ENCODE peak calls at places on chromosomes 16 and 17, in six cellular contexts. P is effector memory CD4-positive, alpha-beta T cell; L is cardiac muscle cell; J is left ventricle myocardium inferior; V is tibial artery; Y is tibial nerve. U is an unnamed sample.

GRCh38 chr17:34254651-34255380 is at the start of gene CCL2:
- DNase-seq in P (no peak), L (peak; percentile 52), J (peak; percentile 75), V (peak; percentile 85), Y (peak; percentile 65), U (peak; percentile 83)

GRCh38 chr16:52435573-52435972 is 111.4 kb downstream of the TOX3 start:
- DNase-seq in P (no peak), L (no peak), J (no peak), V (no peak), Y (no peak), U (no peak)

GRCh38 chr17:76351526-76352071 is 2.1 kb downstream of the PRPSAP1 start:
- DNase-seq in P (no peak), L (no peak), J (no peak), V (no peak), Y (no peak), U (no peak)

GRCh38 chr17:67995568-67996191 is 589 bp downstream of the C17orf58 start:
- DNase-seq in P (no peak), L (peak; percentile 52), J (peak; percentile 38), V (peak; percentile 43), Y (no peak), U (peak; percentile 78)

GRCh38 chr16:27748868-27749546 is 199.1 kb downstream of the KATNIP start:
- DNase-seq in P (no peak), L (peak; percentile 71), J (peak; percentile 21), V (peak; percentile 33), Y (no peak), U (peak; percentile 81)

GRCh38 chr17:6660765-6661463 is 9.4 kb downstream of the C17orf100 start:
- DNase-seq in P (no peak), L (no peak), J (no peak), V (no peak), Y (no peak), U (no peak)

GRCh38 chr16:3652373-3653037 is 2.0 kb upstream of the DNASE1 start:
- DNase-seq in P (no peak), L (no peak), J (no peak), V (peak; percentile 13), Y (peak; percentile 9), U (peak; percentile 44)

GRCh38 chr16:82034981-82035612 is at the start of gene HSD17B2:
- DNase-seq in P (no peak), L (no peak), J (no peak), V (no peak), Y (no peak), U (no peak)

GRCh38 chr16:6068063-6068462 is 970.5 kb upstream of the EEF2KMT start:
- DNase-seq in P (no peak), L (no peak), J (no peak), V (no peak), Y (no peak), U (no peak)

GRCh38 chr16:57301126-57301817 is 16.8 kb upstream of the PLLP start:
- DNase-seq in P (no peak), L (no peak), J (no peak), V (peak; percentile 34), Y (no peak), U (peak; percentile 84)

GRCh38 chr16:29148867-29149272 is 164.0 kb downstream of the LAT start:
- DNase-seq in P (peak; percentile 77), L (no peak), J (peak; percentile 47), V (peak; percentile 45), Y (no peak), U (peak; percentile 83)

GRCh38 chr17:31155208-31155810 is 60.5 kb downstream of the NF1 start:
- DNase-seq in P (no peak), L (no peak), J (no peak), V (no peak), Y (no peak), U (no peak)

GRCh38 chr17:2982854-2983636 is 80.4 kb downstream of the OR1D5 start:
- DNase-seq in P (no peak), L (no peak), J (peak; percentile 79), V (peak; percentile 81), Y (peak; percentile 39), U (no peak)

GRCh38 chr16:1428511-1428910 is 2.4 kb upstream of the PERCC1 start:
- DNase-seq in P (no peak), L (no peak), J (no peak), V (no peak), Y (no peak), U (peak; percentile 77)

GRCh38 chr17:40956401-40957254 is 10.1 kb downstream of the KRT39 start:
- DNase-seq in P (no peak), L (no peak), J (no peak), V (no peak), Y (no peak), U (no peak)

GRCh38 chr16:25950586-25951201 is 258.9 kb downstream of the HS3ST4 start:
- DNase-seq in P (no peak), L (no peak), J (no peak), V (no peak), Y (no peak), U (no peak)

GRCh38 chr16:8109510-8110369 is 480.6 kb downstream of the TMEM114 start:
- DNase-seq in P (no peak), L (no peak), J (no peak), V (no peak), Y (no peak), U (no peak)

GRCh38 chr17:31510273-31511175 is 119.0 kb downstream of the RAB11FIP4 start:
- DNase-seq in P (no peak), L (no peak), J (peak; percentile 73), V (no peak), Y (no peak), U (no peak)

GRCh38 chr17:41919165-41919817 is 540 bp upstream of the ACLY start:
- DNase-seq in P (no peak), L (no peak), J (no peak), V (peak; percentile 78), Y (peak; percentile 41), U (no peak)

GRCh38 chr17:77494664-77495435 is 354.1 kb downstream of the SEC14L1 start:
- DNase-seq in P (peak; percentile 58), L (peak; percentile 88), J (peak; percentile 77), V (peak; percentile 87), Y (peak; percentile 80), U (peak; percentile 89)

GRCh38 chr17:44979426-44980273 is 11.5 kb upstream of the C1QL1 start:
- DNase-seq in P (no peak), L (peak; percentile 61), J (peak; percentile 32), V (no peak), Y (no peak), U (no peak)

GRCh38 chr16:70688266-70688742 is 2.5 kb upstream of the MTSS2 start:
- DNase-seq in P (no peak), L (peak; percentile 68), J (peak; percentile 70), V (peak; percentile 68), Y (peak; percentile 43), U (peak; percentile 86)

GRCh38 chr16:2835638-2836493 is 5.8 kb downstream of the ZG16B start:
- DNase-seq in P (no peak), L (peak; percentile 15), J (no peak), V (no peak), Y (no peak), U (peak; percentile 88)

GRCh38 chr16:24075929-24076716 is 180.0 kb upstream of the CACNG3 start:
- DNase-seq in P (no peak), L (peak; percentile 20), J (no peak), V (no peak), Y (no peak), U (no peak)

GRCh38 chr17:45320349-45320930 is 3.6 kb upstream of the MAP3K14 start:
- DNase-seq in P (no peak), L (no peak), J (no peak), V (no peak), Y (no peak), U (peak; percentile 23)

GRCh38 chr16:81526199-81526598 is 81.6 kb downstream of the CMIP start:
- DNase-seq in P (no peak), L (no peak), J (no peak), V (no peak), Y (no peak), U (no peak)

GRCh38 chr16:26672206-26672605 is 394.5 kb upstream of the C16orf82 start:
- DNase-seq in P (no peak), L (no peak), J (no peak), V (no peak), Y (no peak), U (no peak)

GRCh38 chr16:17467923-17468540 is 2.7 kb downstream of the XYLT1 start:
- DNase-seq in P (no peak), L (peak; percentile 82), J (peak; percentile 54), V (peak; percentile 79), Y (peak; percentile 47), U (peak; percentile 73)

GRCh38 chr17:34670618-34671017 is 91.2 kb downstream of the TMEM132E start:
- DNase-seq in P (no peak), L (no peak), J (no peak), V (no peak), Y (no peak), U (no peak)

GRCh38 chr16:76748698-76749097 is 442.3 kb upstream of the MON1B start:
- DNase-seq in P (no peak), L (no peak), J (no peak), V (no peak), Y (no peak), U (no peak)

GRCh38 chr16:87845213-87845612 is 24.1 kb downstream of the SLC7A5 start:
- DNase-seq in P (no peak), L (no peak), J (no peak), V (no peak), Y (no peak), U (no peak)

GRCh38 chr16:48366165-48367093 is 18.8 kb downstream of the SIAH1 start:
- DNase-seq in P (peak; percentile 17), L (peak; percentile 39), J (no peak), V (peak; percentile 41), Y (no peak), U (no peak)
- H3K4me1 ChIP-seq in P (peaks cover 12% of the 10 kb centered on the region), L (peaks cover 12% of the 10 kb centered on the region), J (peaks cover 91% of the 10 kb centered on the region), V (peaks cover 32% of the 10 kb centered on the region), Y (peaks cover 23% of the 10 kb centered on the region), U (peaks cover 3% of the 10 kb centered on the region)

DNA sequence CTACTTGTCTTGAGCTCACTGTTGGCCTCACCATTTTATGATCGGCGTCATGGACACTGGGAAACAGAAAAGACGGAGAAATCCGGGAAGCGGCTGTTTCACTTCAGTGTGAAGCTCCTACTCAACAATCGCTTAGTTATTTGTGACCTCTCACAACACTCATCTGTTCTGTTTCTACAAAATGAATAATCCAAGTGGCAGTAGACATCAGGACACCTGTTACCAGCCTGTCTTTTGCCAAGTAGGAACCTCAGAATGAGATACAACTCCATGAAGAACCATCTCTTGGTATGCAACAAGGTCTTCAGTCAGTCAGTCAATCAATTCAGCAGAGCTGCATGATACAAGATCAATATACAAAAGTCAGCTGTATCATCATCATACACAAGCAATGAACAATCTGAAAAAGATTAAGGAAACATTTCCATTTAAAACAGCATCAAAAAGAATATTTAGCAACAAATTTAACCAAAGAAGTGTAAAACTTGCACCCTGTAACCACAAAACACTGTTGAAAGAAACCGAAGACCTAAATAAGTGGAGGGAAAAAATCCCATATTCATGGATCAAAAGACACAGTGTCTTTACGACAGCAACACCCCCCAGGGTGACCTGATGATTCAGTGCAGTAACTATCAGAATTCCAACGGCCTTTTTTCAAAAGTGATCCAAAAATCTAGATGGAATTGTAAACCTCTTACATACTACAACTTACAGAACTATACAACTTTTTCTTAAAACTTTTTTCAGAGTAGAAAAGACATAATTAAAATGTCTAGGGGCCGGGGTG is 63.4 kb downstream of the ANKRD11 start:
- DNase-seq in P (no peak), L (no peak), J (no peak), V (no peak), Y (no peak), U (no peak)
- H3K4me1 ChIP-seq in P (peaks cover 32% of the 10 kb centered on the region), L (peaks cover 23% of the 10 kb centered on the region), J (peaks cover 58% of the 10 kb centered on the region), V (peaks cover 45% of the 10 kb centered on the region), Y (peaks cover 39% of the 10 kb centered on the region), U (peaks cover 30% of the 10 kb centered on the region)

GRCh38 chr17:80253631-80254395 is 6.8 kb upstream of the RNF213 start:
- DNase-seq in P (no peak), L (no peak), J (no peak), V (peak; percentile 14), Y (no peak), U (no peak)
- H3K4me1 ChIP-seq in P (peaks cover 11% of the 10 kb centered on the region), L (no peaks in the 10 kb centered on the region), J (peaks cover 8% of the 10 kb centered on the region), V (no peaks in the 10 kb centered on the region), Y (peaks cover 7% of the 10 kb centered on the region), U (peaks cover 10% of the 10 kb centered on the region)

GRCh38 chr16:68416057-68417046 is 32.0 kb downstream of the SMPD3 start:
- DNase-seq in P (no peak), L (no peak), J (no peak), V (no peak), Y (no peak), U (no peak)
- H3K4me1 ChIP-seq in P (peaks cover 43% of the 10 kb centered on the region), L (no peaks in the 10 kb centered on the region), J (no peaks in the 10 kb centered on the region), V (peaks cover 5% of the 10 kb centered on the region), Y (peaks cover 3% of the 10 kb centered on the region), U (no peaks in the 10 kb centered on the region)

U was measured in kidney.